ENCODE peak calls at places on chromosomes 6 and 20, in eight cellular contexts. Z is A549, U is OCI-LY7, Y is H9, X is Peyer's patch, P is esophagus squamous epithelium, A is body of pancreas, G is heart right ventricle. J is an unnamed sample. For H3K9me3, the result is how much of the 10 kb centered on the place peaks cover.

GRCh38 chr6:56628105-56628504 is 14.6 kb downstream of the DST start:
- DNase-seq in Z (no peak), U (no peak), Y (no peak), X (no peak), P (no peak), A (no peak), G (no peak), J (no peak)

GRCh38 chr20:19078448-19079373 is 133.7 kb upstream of the SLC24A3 start:
- DNase-seq in Z (no peak), U (no peak), Y (no peak), X (no peak), P (no peak), A (no peak), G (no peak), J (no peak)

GRCh38 chr6:110875548-110876169 is 1.1 kb downstream of the AMD1 start:
- DNase-seq in Z (peak), U (peak), Y (no peak), X (peak), P (no peak), A (peak), G (peak), J (peak)

GRCh38 chr20:39532205-39532604 is 570.1 kb downstream of the DHX35 start:
- DNase-seq in Z (no peak), U (no peak), Y (no peak), X (no peak), P (no peak), A (no peak), G (no peak), J (no peak)

GRCh38 chr20:32972181-32973076 is 31.8 kb downstream of the SUN5 start:
- DNase-seq in Z (no peak), U (peak), Y (peak), X (no peak), P (peak), A (no peak), G (no peak), J (peak)

GRCh38 chr6:8027965-8028651 is 36.1 kb downstream of the BLOC1S5 start:
- DNase-seq in Z (no peak), U (no peak), Y (no peak), X (no peak), P (no peak), A (no peak), G (peak), J (no peak)

GRCh38 chr20:40563296-40563950 is 125.6 kb downstream of the MAFB start:
- DNase-seq in Z (peak), U (no peak), Y (no peak), X (peak), P (peak), A (peak), G (no peak), J (peak)

GRCh38 chr6:54802775-54803631 is 43.6 kb upstream of the FAM83B start:
- DNase-seq in Z (no peak), U (no peak), Y (no peak), X (no peak), P (no peak), A (no peak), G (no peak), J (no peak)

GRCh38 chr6:163963205-163964120 is 548.9 kb downstream of the QKI start:
- DNase-seq in Z (no peak), U (no peak), Y (no peak), X (no peak), P (no peak), A (no peak), G (peak), J (no peak)

GRCh38 chr6:163705923-163706322 is 291.4 kb downstream of the QKI start:
- DNase-seq in Z (no peak), U (peak), Y (no peak), X (no peak), P (no peak), A (no peak), G (no peak), J (no peak)

GRCh38 chr6:20771427-20771826 is 237.2 kb downstream of the CDKAL1 start:
- DNase-seq in Z (no peak), U (no peak), Y (peak), X (no peak), P (no peak), A (no peak), G (no peak), J (no peak)

GRCh38 chr6:168035098-168035660 is 37.7 kb downstream of the KIF25 start:
- DNase-seq in Z (peak), U (no peak), Y (peak), X (no peak), P (no peak), A (peak), G (peak), J (peak)

GRCh38 chr6:34202329-34203201 is 34.1 kb upstream of the HMGA1 start:
- DNase-seq in Z (peak), U (no peak), Y (peak), X (no peak), P (no peak), A (no peak), G (no peak), J (peak)

GRCh38 chr6:128117916-128118315 is 217.1 kb upstream of the THEMIS start:
- DNase-seq in Z (no peak), U (no peak), Y (no peak), X (no peak), P (no peak), A (no peak), G (no peak), J (no peak)
- H3K27ac ChIP-seq in Z (no peak), U (no peak), Y (no peak), X (no peak), P (no peak), A (no peak), G (no peak), J (no peak)

GRCh38 chr6:45832063-45832462 is 183.6 kb downstream of the CLIC5 start:
- DNase-seq in Z (no peak), U (no peak), Y (no peak), X (no peak), P (no peak), A (no peak), G (no peak), J (no peak)
- H3K9me3 ChIP-seq in Z (under half), U (under half), Y (under half), X (under half), P (under half), A (under half), G (under half), J (under half)

GRCh38 chr6:24864345-24864744 is 65.6 kb upstream of the ARMH2 start:
- DNase-seq in Z (no peak), U (no peak), Y (no peak), X (no peak), P (no peak), A (no peak), G (no peak), J (no peak)
- H3K27ac ChIP-seq in Z (no peak), U (peak), Y (no peak), X (no peak), P (no peak), A (no peak), G (no peak), J (no peak)

DNA sequence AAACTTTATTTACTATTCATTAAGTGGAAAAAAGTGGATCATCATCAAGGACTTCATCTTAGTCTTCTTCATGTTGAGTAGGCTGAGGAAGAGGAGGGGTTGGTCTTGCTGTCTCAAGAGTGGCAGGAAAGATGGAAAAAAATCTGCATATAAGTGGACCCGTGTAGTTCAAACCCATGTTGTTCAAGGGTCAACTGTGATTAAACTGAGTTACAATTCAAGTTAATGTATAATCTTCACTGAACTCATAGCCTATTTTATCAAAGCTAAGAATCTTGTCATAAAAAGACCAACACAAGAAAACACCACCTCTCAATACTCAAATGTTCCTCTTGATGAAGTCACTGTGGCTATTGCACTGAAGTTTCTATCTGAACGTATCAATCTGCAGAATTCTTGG is 260.2 kb downstream of the FNDC1 start:
- DNase-seq in Z (no peak), U (no peak), Y (no peak), X (no peak), P (no peak), A (no peak), G (no peak), J (no peak)
- H3K9me3 ChIP-seq in Z (under half), U (under half), Y (under half), X (under half), P (under half), A (under half), G (under half), J (under half)

GRCh38 chr6:37882292-37882691 is 62.8 kb downstream of the ZFAND3 start:
- DNase-seq in Z (no peak), U (no peak), Y (no peak), X (no peak), P (no peak), A (no peak), G (no peak), J (no peak)
- H3K27ac ChIP-seq in Z (no peak), U (no peak), Y (no peak), X (no peak), P (no peak), A (no peak), G (no peak), J (no peak)

GRCh38 chr6:121366184-121366521 is 31.9 kb upstream of the TBC1D32 start:
- DNase-seq in Z (no peak), U (no peak), Y (no peak), X (no peak), P (no peak), A (no peak), G (no peak), J (no peak)

GRCh38 chr6:121365499-121366183 is 31.4 kb upstream of the TBC1D32 start:
- DNase-seq in Z (no peak), U (no peak), Y (no peak), X (no peak), P (no peak), A (no peak), G (no peak), J (no peak)
- H3K9me3 ChIP-seq in Z (under half), U (under half), Y (under half), X (under half), P (under half), A (under half), G (under half), J (under half)

GRCh38 chr20:8654486-8654885 is 414.4 kb upstream of the PLCB4 start:
- DNase-seq in Z (no peak), U (no peak), Y (no peak), X (no peak), P (no peak), A (no peak), G (no peak), J (no peak)
- H3K27ac ChIP-seq in Z (no peak), U (no peak), Y (no peak), X (no peak), P (no peak), A (no peak), G (no peak), J (no peak)

DNA sequence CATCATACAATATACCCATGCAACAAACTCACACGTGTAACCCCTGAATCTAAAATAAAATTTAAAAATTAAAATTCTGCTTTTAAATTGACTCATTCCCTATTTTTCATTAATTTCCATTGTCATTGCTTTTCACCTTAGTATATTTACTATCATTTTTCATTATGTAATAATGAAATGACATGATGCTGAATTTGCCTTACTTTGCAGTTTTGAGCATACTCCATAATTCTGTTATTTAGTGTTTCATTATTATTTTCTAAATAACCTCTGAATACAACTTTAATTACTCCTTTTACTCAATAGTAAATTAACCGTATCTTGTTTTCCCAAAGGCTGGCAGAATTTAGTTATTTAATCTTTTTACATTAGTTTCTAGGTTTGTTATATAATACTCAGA is 719.6 kb downstream of the DOK5 start:
- DNase-seq in Z (no peak), U (no peak), Y (no peak), X (no peak), P (no peak), A (no peak), G (no peak), J (no peak)
- H3K9me3 ChIP-seq in Z (under half), U (under half), Y (under half), X (under half), P (under half), A (under half), G (under half), J (under half)